ENCODE peak calls at places on chromosomes 16 and 17, in eight cellular contexts. V, Q, J, C, L, A, U and P are unnamed samples.

GRCh38 chr17:14593956-14594355 is 293.1 kb downstream of the HS3ST3B1 start:
- DNase-seq in L (no peak), Q (no peak), A (no peak), V (no peak), C (no peak), J (no peak), U (no peak), P (no peak)

GRCh38 chr16:78183886-78184553 is 84.6 kb downstream of the WWOX start:
- DNase-seq in Q (no peak), C (no peak), J (no peak), U (no peak), A (no peak), V (no peak), L (no peak), P (no peak)

GRCh38 chr17:68511671-68512246 is 471 bp upstream of the PRKAR1A start:
- DNase-seq in Q (peak; percentile 88), J (peak; percentile 85), L (peak; percentile 71), C (peak; percentile 73), U (peak; percentile 65), V (peak; percentile 79), A (peak; percentile 89), P (peak; percentile 91)

GRCh38 chr16:85984947-85985451 is 86.0 kb downstream of the IRF8 start:
- DNase-seq in A (no peak), J (no peak), V (no peak), C (no peak), U (no peak), L (no peak), Q (no peak), P (no peak)

GRCh38 chr17:13931111-13931526 is 138.2 kb upstream of the COX10 start:
- DNase-seq in U (peak; percentile 19), J (no peak), Q (no peak), L (no peak), C (no peak), A (peak; percentile 51), V (no peak), P (no peak)

GRCh38 chr17:29292071-29292991 is 1.6 kb downstream of the NUFIP2 start:
- DNase-seq in V (peak; percentile 80), Q (peak; percentile 62), C (peak; percentile 50), U (peak; percentile 15), J (peak; percentile 67), L (peak; percentile 28), A (peak; percentile 78), P (peak; percentile 85)

GRCh38 chr17:78992542-78993212 is 13.0 kb upstream of the LGALS3BP start:
- DNase-seq in A (peak; percentile 4), J (no peak), V (no peak), U (no peak), L (no peak), C (no peak), Q (no peak), P (no peak)

GRCh38 chr16:88911148-88911945 is 44.9 kb upstream of the PABPN1L start:
- DNase-seq in A (no peak), L (no peak), J (no peak), U (peak; percentile 15), C (no peak), Q (peak; percentile 51), V (no peak), P (no peak)

GRCh38 chr17:34633351-34633750 is 54.0 kb downstream of the TMEM132E start:
- DNase-seq in J (no peak), Q (no peak), L (no peak), C (peak; percentile 61), V (no peak), U (no peak), A (no peak), P (peak; percentile 48)

GRCh38 chr16:23368469-23368868 is 66.4 kb downstream of the SCNN1B start:
- DNase-seq in U (peak; percentile 12), C (no peak), L (no peak), J (no peak), A (no peak), Q (no peak), V (no peak), P (no peak)

GRCh38 chr16:49484454-49484853 is 110.8 kb downstream of the C16orf78 start:
- DNase-seq in C (peak; percentile 71), V (peak; percentile 75), U (no peak), L (no peak), Q (peak; percentile 81), A (peak; percentile 75), J (peak; percentile 76), P (peak; percentile 72)

GRCh38 chr16:73915939-73916451 is 380.6 kb upstream of the PSMD7 start:
- DNase-seq in U (no peak), C (no peak), V (no peak), A (no peak), Q (no peak), J (no peak), L (no peak), P (no peak)

GRCh38 chr17:58667934-58668597 is 23.8 kb downstream of the TEX14 start:
- DNase-seq in J (no peak), A (no peak), Q (no peak), C (no peak), L (peak; percentile 60), V (no peak), U (peak; percentile 49), P (no peak)

GRCh38 chr16:85473326-85473725 is 139.8 kb upstream of the GSE1 start:
- DNase-seq in C (no peak), U (no peak), V (no peak), A (no peak), Q (no peak), L (no peak), J (no peak), P (no peak)

GRCh38 chr16:80899804-80900592 is 95.6 kb upstream of the CDYL2 start:
- DNase-seq in C (no peak), V (peak; percentile 89), U (peak; percentile 76), A (peak; percentile 63), J (peak; percentile 86), L (no peak), Q (no peak), P (peak; percentile 79)

GRCh38 chr17:40312893-40313659 is 4.1 kb downstream of the RARA start:
- DNase-seq in A (no peak), Q (no peak), V (no peak), C (no peak), J (peak; percentile 16), U (no peak), L (no peak), P (no peak)

GRCh38 chr17:79777844-79778503 is at the start of gene CBX2:
- DNase-seq in A (peak; percentile 61), L (peak; percentile 82), V (no peak), J (peak; percentile 79), C (peak; percentile 71), Q (peak; percentile 88), U (peak; percentile 42), P (peak; percentile 90)

GRCh38 chr17:1413281-1413791 is 13.3 kb upstream of the YWHAE start:
- DNase-seq in C (no peak), V (peak; percentile 76), U (peak; percentile 86), J (peak; percentile 82), L (peak; percentile 84), Q (no peak), A (peak; percentile 31), P (peak; percentile 71)

DNA sequence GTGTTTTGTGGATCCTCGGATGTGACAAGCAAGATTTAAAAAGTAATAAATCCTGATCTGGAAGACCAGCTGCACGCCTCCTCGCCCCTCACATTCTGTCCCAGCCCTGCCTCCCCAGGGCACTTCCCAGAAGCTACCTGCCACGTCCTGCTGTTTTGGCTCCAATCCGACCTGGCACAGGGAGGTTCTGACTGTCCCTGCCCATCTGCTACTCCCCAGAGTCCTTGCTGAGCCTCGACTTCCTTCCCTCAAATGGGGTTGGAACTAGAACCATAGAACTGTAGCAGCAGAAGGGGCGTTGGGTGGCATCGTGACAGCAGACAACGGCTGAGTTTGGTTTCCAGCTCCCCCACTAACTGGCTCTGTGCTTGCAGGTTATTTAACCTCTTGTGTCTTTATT is 71.7 kb downstream of the RPH3AL start:
- DNase-seq in Q (no peak), C (no peak), L (no peak), A (no peak), J (no peak), V (no peak), U (no peak), P (peak; percentile 40)
- H3K27ac ChIP-seq in Q (no peak overlapping the region), C (no peak overlapping the region), L (no peak overlapping the region), A (no peak overlapping the region), J (peak overlapping the region; percentile 68), V (no peak overlapping the region), U (no peak overlapping the region), P (peak overlapping the region; percentile 72)

DNA sequence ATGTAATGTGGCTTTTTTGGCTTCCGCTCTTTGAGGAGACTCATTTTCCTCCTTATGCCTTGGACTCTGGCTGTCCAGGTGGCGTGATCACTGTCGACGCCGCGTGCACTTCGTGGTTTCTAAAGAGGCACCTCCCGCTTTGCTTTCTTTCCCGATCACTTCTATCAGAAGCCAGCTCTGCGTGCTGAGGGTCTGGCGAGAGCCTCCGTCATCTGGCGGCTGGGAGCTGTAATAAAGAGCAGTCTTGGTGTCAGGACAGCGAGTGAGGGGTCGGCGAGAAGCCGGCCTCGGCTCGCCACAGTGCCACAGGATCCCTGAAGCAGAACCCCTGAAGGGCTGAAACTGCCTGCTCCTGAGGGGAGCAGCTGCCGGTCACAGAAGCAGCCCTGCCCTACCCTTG is 7.4 kb downstream of the ZNF750 start:
- DNase-seq in V (peak; percentile 9), C (no peak), A (no peak), J (no peak), U (no peak), L (no peak), Q (no peak), P (peak; percentile 47)
- H3K4me1 ChIP-seq in V (no peaks in the 10 kb centered on the region), C (no peaks in the 10 kb centered on the region), A (no peaks in the 10 kb centered on the region), J (peaks cover 45% of the 10 kb centered on the region), U (peaks cover 4% of the 10 kb centered on the region), L (peaks cover 9% of the 10 kb centered on the region), Q (no peaks in the 10 kb centered on the region), P (peaks cover 10% of the 10 kb centered on the region)

DNA sequence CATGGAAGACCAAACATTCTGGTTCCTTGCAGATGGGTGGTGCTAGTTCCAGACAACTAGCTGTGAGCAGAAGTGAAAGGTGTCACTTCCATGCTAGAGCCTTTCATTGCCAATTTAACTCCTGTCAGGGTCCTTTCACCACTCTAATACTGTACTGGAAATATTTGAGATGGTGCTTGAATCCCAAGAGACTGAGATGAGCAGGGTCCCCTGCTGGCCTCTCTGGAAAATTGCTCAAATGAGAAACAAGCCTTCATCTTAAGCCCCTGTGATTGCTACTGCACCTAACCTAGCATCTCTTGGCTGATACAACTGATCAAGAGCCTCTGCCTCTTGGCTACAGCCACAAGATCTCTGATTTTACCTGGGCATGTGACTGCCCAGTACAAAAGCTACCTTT is 7.4 kb upstream of the VAC14 start:
- DNase-seq in L (no peak), Q (no peak), U (no peak), A (no peak), V (no peak), C (no peak), J (no peak), P (no peak)
- TF ChIP-seq CTCF in L (no peak), Q (peak; percentile 52), U (no peak), A (no peak), V (no peak), C (peak; percentile 33), J (no peak), P (peak; percentile 6)

DNA sequence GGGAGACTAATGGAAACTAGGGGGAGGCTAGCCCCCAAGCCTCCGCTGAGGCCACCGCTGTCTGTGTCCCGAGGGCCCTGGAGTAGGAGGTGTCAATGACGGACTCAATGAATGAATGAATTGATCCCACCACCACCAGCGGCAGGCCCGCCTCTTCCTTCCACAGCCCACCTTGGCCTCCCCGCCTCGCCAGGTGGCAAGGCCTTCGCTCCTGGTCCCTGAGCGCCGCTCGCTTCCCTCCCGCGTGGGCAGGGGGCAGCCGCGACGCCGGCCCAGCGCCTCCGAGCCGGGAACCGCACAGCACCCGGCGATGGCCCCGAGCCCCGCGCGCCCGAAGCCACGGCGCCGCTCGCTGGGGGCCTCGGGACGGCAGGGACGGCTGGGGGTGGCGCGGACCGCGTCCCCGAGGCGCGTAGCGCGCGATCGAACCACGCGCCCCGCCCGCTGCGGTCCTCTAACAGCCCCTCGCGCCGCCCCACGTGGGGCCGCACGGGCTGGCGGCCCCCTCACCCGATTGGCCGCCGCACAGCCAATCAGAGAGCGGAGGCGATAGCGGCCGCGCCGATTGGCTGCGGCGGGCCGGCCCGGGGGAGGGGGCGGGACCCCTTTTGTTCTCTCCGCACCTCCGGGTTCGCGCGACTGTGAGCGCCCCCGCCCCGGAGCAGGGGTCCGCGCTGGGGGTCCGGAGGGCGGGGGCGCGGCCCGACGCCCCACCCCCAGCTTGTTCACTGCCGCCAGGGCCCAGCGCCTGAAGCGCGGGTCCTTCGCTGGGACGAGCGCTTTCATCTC is 31.4 kb downstream of the ACTG1 start:
- DNase-seq in U (peak; percentile 46), V (peak; percentile 66), Q (no peak), L (no peak), C (no peak), A (peak; percentile 44), J (peak; percentile 84), P (peak; percentile 83)
- H3K27ac ChIP-seq in U (no peak overlapping the region), V (no peak overlapping the region), Q (no peak overlapping the region), L (no peak overlapping the region), C (no peak overlapping the region), A (no peak overlapping the region), J (peak overlapping the region; percentile 47), P (no peak overlapping the region)